ENCODE peak calls at places on chromosome 9, in five cellular contexts. G is MCF 10A, E is PC-9, B is RPMI7951, S is OCI-LY7. U is an unnamed sample.
A peak's percentile ranks its signal among the peaks of the same experiment; 100 is the strongest.

GRCh38 chr9:105158898-105159297 is 85.6 kb upstream of the SLC44A1 start:
- DNase-seq in G (no peak), E (no peak), B (no peak), S (no peak), U (no peak)

GRCh38 chr9:26301046-26301445 is 591.6 kb downstream of the CAAP1 start:
- DNase-seq in G (no peak), E (no peak), B (no peak), S (no peak), U (no peak)

GRCh38 chr9:108142504-108143201 is 653.1 kb upstream of the KLF4 start:
- DNase-seq in G (no peak), E (no peak), B (peak; percentile 17), S (no peak), U (peak; percentile 92)

GRCh38 chr9:19517202-19517942 is 108.6 kb downstream of the ACER2 start:
- DNase-seq in G (peak; percentile 20), E (no peak), B (no peak), S (peak; percentile 2), U (no peak)

GRCh38 chr9:93952119-93952783 is 2.9 kb downstream of the BARX1 start:
- DNase-seq in G (no peak), E (no peak), B (no peak), S (no peak), U (no peak)

GRCh38 chr9:18071651-18072060 is 402.3 kb upstream of the ADAMTSL1 start:
- DNase-seq in G (peak; percentile 23), E (no peak), B (peak; percentile 7), S (no peak), U (no peak)

GRCh38 chr9:76269789-76270188 is 124.4 kb downstream of the RFK start:
- DNase-seq in G (no peak), E (no peak), B (no peak), S (no peak), U (no peak)

GRCh38 chr9:105959491-105959890 is 265.1 kb downstream of the TMEM38B start:
- DNase-seq in G (no peak), E (no peak), B (no peak), S (no peak), U (no peak)

GRCh38 chr9:75962186-75963036 is 71.9 kb downstream of the PCSK5 start:
- DNase-seq in G (no peak), E (peak; percentile 64), B (no peak), S (no peak), U (no peak)

GRCh38 chr9:92846662-92847145 is 31.1 kb downstream of the ZNF484 start:
- DNase-seq in G (no peak), E (no peak), B (no peak), S (no peak), U (no peak)

GRCh38 chr9:68640421-68641089 is 64.5 kb upstream of the PIP5K1B start:
- DNase-seq in G (no peak), E (no peak), B (no peak), S (peak; percentile 97), U (no peak)

GRCh38 chr9:136012651-136013050 is 51.5 kb upstream of the UBAC1 start:
- DNase-seq in G (no peak), E (no peak), B (no peak), S (peak; percentile 93), U (peak; percentile 26)

GRCh38 chr9:70069734-70070133 is 26.1 kb downstream of the MAMDC2 start:
- DNase-seq in G (no peak), E (no peak), B (no peak), S (no peak), U (no peak)

GRCh38 chr9:133833388-133834025 is 95.4 kb upstream of the SARDH start:
- DNase-seq in G (no peak), E (no peak), B (no peak), S (no peak), U (no peak)

GRCh38 chr9:4657426-4658159 is 4.5 kb upstream of the PLPP6 start:
- DNase-seq in G (no peak), E (no peak), B (no peak), S (no peak), U (no peak)

GRCh38 chr9:98479967-98480847 is 224.8 kb upstream of the TBC1D2 start:
- DNase-seq in G (peak; percentile 44), E (peak; percentile 65), B (no peak), S (no peak), U (no peak)

GRCh38 chr9:121494192-121494591 is 5.5 kb downstream of the GGTA1 start:
- DNase-seq in G (no peak), E (no peak), B (no peak), S (no peak), U (no peak)

GRCh38 chr9:92196909-92197308 is 81.7 kb upstream of the SPTLC1 start:
- DNase-seq in G (no peak), E (peak; percentile 15), B (peak; percentile 59), S (no peak), U (no peak)